ENCODE peak calls at places on chromosomes 7 and 10, in six cellular contexts. O, N, F, A, Y and L are unnamed samples.

GRCh38 chr7:127629268-127629854 is 11.4 kb upstream of the PAX4 start:
- DNase-seq in O (peak), N (no peak), F (no peak), A (no peak), Y (no peak), L (no peak)

GRCh38 chr10:131452926-131453771 is 141.6 kb upstream of the TCERG1L start:
- DNase-seq in O (no peak), N (no peak), F (no peak), A (no peak), Y (no peak), L (no peak)

GRCh38 chr7:7183061-7183832 is 903 bp downstream of the C1GALT1 start:
- DNase-seq in O (peak), N (no peak), F (no peak), A (no peak), Y (peak), L (peak)

GRCh38 chr10:97583476-97583875 is 713 bp upstream of the HOGA1 start:
- DNase-seq in O (no peak), N (no peak), F (no peak), A (no peak), Y (no peak), L (no peak)

GRCh38 chr10:36440539-36440938 is 684.9 kb upstream of the ANKRD30A start:
- DNase-seq in O (no peak), N (no peak), F (no peak), A (no peak), Y (no peak), L (no peak)

GRCh38 chr10:112487964-112488363 is 40.9 kb downstream of the VTI1A start:
- DNase-seq in O (no peak), N (no peak), F (no peak), A (no peak), Y (no peak), L (no peak)

GRCh38 chr10:60175418-60175817 is 214.3 kb downstream of the ANK3 start:
- DNase-seq in O (peak), N (no peak), F (no peak), A (peak), Y (no peak), L (no peak)

GRCh38 chr10:124005991-124006392 is 87.4 kb downstream of the CHST15 start:
- DNase-seq in O (no peak), N (no peak), F (no peak), A (no peak), Y (peak), L (no peak)

GRCh38 chr10:201328-201771 is 66.1 kb downstream of the ZMYND11 start:
- DNase-seq in O (no peak), N (no peak), F (no peak), A (peak), Y (no peak), L (no peak)

GRCh38 chr10:118596426-118597124 is 1.1 kb upstream of the PRLHR start:
- DNase-seq in O (no peak), N (no peak), F (no peak), A (no peak), Y (no peak), L (no peak)

GRCh38 chr7:135508853-135509588 is 881 bp downstream of the CNOT4 start:
- DNase-seq in O (peak), N (no peak), F (no peak), A (peak), Y (peak), L (no peak)

GRCh38 chr7:123748171-123748733 is 551 bp downstream of the WASL start:
- DNase-seq in O (peak), N (no peak), F (no peak), A (no peak), Y (peak), L (peak)

GRCh38 chr7:155209478-155209864 is 88.2 kb upstream of the INSIG1 start:
- DNase-seq in O (no peak), N (no peak), F (no peak), A (no peak), Y (no peak), L (no peak)

GRCh38 chr7:48042216-48042615 is 6.9 kb downstream of the C7orf57 start:
- DNase-seq in O (no peak), N (no peak), F (no peak), A (peak), Y (no peak), L (no peak)

GRCh38 chr10:121310151-121310711 is 288.0 kb downstream of the FGFR2 start:
- DNase-seq in O (no peak), N (peak), F (no peak), A (peak), Y (no peak), L (peak)

GRCh38 chr7:102248456-102249395 is 37.9 kb upstream of the SH2B2 start:
- DNase-seq in O (no peak), N (no peak), F (no peak), A (no peak), Y (no peak), L (no peak)

GRCh38 chr10:113020425-113020753 is 70.3 kb downstream of the TCF7L2 start:
- DNase-seq in O (no peak), N (no peak), F (no peak), A (peak), Y (no peak), L (no peak)

GRCh38 chr7:1100886-1101579 is 13.1 kb downstream of the GPER1 start:
- DNase-seq in O (no peak), N (no peak), F (no peak), A (no peak), Y (no peak), L (no peak)

GRCh38 chr7:4144801-4145470 is 537.2 kb upstream of the FOXK1 start:
- DNase-seq in O (no peak), N (no peak), F (no peak), A (peak), Y (no peak), L (no peak)

GRCh38 chr10:113520606-113521481 is 32.0 kb upstream of the HABP2 start:
- DNase-seq in O (peak), N (no peak), F (no peak), A (peak), Y (peak), L (no peak)

GRCh38 chr7:101952355-101953247 is 135.2 kb downstream of the CUX1 start:
- DNase-seq in O (no peak), N (no peak), F (no peak), A (peak), Y (peak), L (no peak)

GRCh38 chr10:103842605-103843004 is 12.8 kb downstream of the SH3PXD2A start:
- DNase-seq in O (no peak), N (no peak), F (no peak), A (no peak), Y (no peak), L (no peak)

GRCh38 chr10:119644215-119644826 is 6.9 kb upstream of the BAG3 start:
- DNase-seq in O (no peak), N (no peak), F (no peak), A (no peak), Y (no peak), L (no peak)

GRCh38 chr10:121684276-121684675 is 86.0 kb upstream of the FGFR2 start:
- DNase-seq in O (no peak), N (no peak), F (no peak), A (peak), Y (no peak), L (no peak)

GRCh38 chr7:112192236-112193154 is 13.7 kb downstream of the DOCK4 start:
- DNase-seq in O (peak), N (no peak), F (no peak), A (peak), Y (no peak), L (no peak)

GRCh38 chr10:78657622-78658165 is 411.1 kb upstream of the ZMIZ1 start:
- DNase-seq in O (peak), N (no peak), F (no peak), A (peak), Y (peak), L (peak)

GRCh38 chr10:14158575-14158974 is 172.1 kb downstream of the FRMD4A start:
- DNase-seq in O (no peak), N (no peak), F (no peak), A (no peak), Y (no peak), L (no peak)

GRCh38 chr7:130874071-130874915 is 140.3 kb upstream of the KLF14 start:
- DNase-seq in O (no peak), N (no peak), F (no peak), A (no peak), Y (no peak), L (no peak)

GRCh38 chr7:130877236-130877635 is 143.2 kb upstream of the KLF14 start:
- DNase-seq in O (no peak), N (no peak), F (no peak), A (no peak), Y (no peak), L (no peak)

GRCh38 chr7:130875265-130875741 is 141.3 kb upstream of the KLF14 start:
- DNase-seq in O (peak), N (no peak), F (no peak), A (no peak), Y (peak), L (no peak)

GRCh38 chr7:130877676-130878305 is 143.8 kb upstream of the KLF14 start:
- DNase-seq in O (no peak), N (no peak), F (no peak), A (no peak), Y (no peak), L (no peak)

DNA sequence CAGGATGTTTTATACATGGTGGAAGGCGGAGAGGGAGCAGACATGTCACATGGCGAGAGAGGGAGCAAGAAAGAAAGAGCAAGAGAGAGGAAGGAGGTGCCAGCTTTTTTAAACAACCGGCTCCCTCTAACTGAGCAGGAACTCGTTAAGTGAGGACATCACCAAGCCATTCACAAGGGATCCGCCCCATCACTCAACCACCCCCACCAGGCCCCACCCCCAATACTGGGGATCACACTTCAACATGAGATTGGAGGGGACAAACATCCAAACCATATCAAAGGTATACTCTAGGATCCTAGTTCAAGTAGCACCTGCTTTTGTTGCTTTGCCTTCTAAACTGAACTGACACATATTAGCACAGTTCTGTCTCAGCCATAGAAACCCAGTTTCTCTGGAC is 141.9 kb upstream of the KLF14 start:
- DNase-seq in O (no peak), N (no peak), F (no peak), A (no peak), Y (no peak), L (no peak)
- H3K4me3 ChIP-seq in O (no peak), N (no peak), F (no peak), A (no peak), Y (no peak), L (no peak)

GRCh38 chr10:116182426-116182825 is 90.6 kb downstream of the GFRA1 start:
- DNase-seq in O (no peak), N (no peak), F (no peak), A (no peak), Y (no peak), L (no peak)
- TF ChIP-seq CTCF in O (no peak), N (no peak), F (no peak), A (no peak), Y (no peak), L (no peak)

DNA sequence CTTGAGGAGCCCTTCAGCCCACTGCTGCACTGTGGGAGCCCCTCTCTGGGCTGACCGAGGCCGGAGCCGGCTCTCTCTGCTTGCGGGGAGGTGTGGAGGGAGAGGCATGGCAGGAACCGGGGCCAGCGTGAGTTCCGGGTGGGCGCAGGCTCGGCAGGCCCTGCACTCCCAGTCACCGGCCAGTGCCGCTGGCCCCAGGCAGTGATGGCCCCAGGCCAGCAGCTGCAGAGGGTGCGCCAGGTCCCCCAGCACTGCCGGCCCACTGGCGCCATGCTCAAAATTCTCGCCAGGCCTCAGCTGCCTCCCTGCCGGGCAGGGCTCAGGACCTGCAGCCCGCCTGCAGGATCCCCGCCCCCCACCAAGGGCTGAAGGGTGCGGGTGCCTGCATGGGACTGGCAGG is 128.4 kb upstream of the STARD3NL start:
- DNase-seq in O (no peak), N (no peak), F (no peak), A (no peak), Y (no peak), L (no peak)
- H3K4me3 ChIP-seq in O (no peak), N (no peak), F (no peak), A (no peak), Y (no peak), L (no peak)

GRCh38 chr7:98439484-98439883 is 38.6 kb upstream of the BAIAP2L1 start:
- DNase-seq in O (no peak), N (no peak), F (no peak), A (no peak), Y (no peak), L (no peak)
- TF ChIP-seq CTCF in O (no peak), N (no peak), F (no peak), A (no peak), Y (no peak), L (no peak)